ENCODE peak calls at places on chromosomes 13 and 19, in ten cellular contexts. D is activated naive CD8-positive, alpha-beta T cell treated with anti-CD3 and anti-CD28 coated beads, Interleukin-2, amount 50 U/mL, for 16 hours; S is retina; J is H7; B is activated naive CD4-positive, alpha-beta T cell treated with anti-CD3 and anti-CD28 coated beads for 36 hours; X is amygdala; R is hepatocyte; Q is heart right ventricle; T is HFFc6; E is NCI-H748 treated with DMSO at 0.1 percent for 48 hours. O is an unnamed sample.

GRCh38 chr13:105047676-105048295 is 1487.7 kb downstream of the EFNB2 start:
- DNase-seq in D (no peak), S (no peak), J (no peak), B (no peak), X (no peak), R (no peak), Q (no peak), T (no peak), E (no peak), O (no peak)

GRCh38 chr19:16025108-16026101 is 50.9 kb upstream of the TPM4 start:
- DNase-seq in D (no peak), S (no peak), J (peak), B (no peak), X (no peak), R (peak), Q (no peak), T (peak), E (no peak), O (peak)

GRCh38 chr13:51818771-51819511 is 15.0 kb upstream of the DHRS12 start:
- DNase-seq in D (peak), S (no peak), J (no peak), B (peak), X (no peak), R (no peak), Q (no peak), T (no peak), E (no peak), O (no peak)

GRCh38 chr19:4456566-4456842 is 1.1 kb downstream of the UBXN6 start:
- DNase-seq in D (no peak), S (peak), J (no peak), B (no peak), X (peak), R (peak), Q (no peak), T (peak), E (no peak), O (no peak)

GRCh38 chr19:56170261-56170660 is 5.5 kb upstream of the GALP start:
- DNase-seq in D (no peak), S (no peak), J (no peak), B (no peak), X (no peak), R (peak), Q (no peak), T (no peak), E (no peak), O (no peak)

GRCh38 chr19:30390356-30390988 is 18.3 kb downstream of the ZNF536 start:
- DNase-seq in D (no peak), S (no peak), J (no peak), B (no peak), X (no peak), R (no peak), Q (no peak), T (no peak), E (no peak), O (no peak)

GRCh38 chr19:46618670-46619231 is 6.1 kb downstream of the PTGIR start:
- DNase-seq in D (no peak), S (no peak), J (no peak), B (peak), X (no peak), R (no peak), Q (no peak), T (no peak), E (no peak), O (no peak)

GRCh38 chr19:52507266-52507665 is 20.2 kb upstream of the ZNF808 start:
- DNase-seq in D (no peak), S (no peak), J (no peak), B (no peak), X (no peak), R (no peak), Q (no peak), T (no peak), E (no peak), O (no peak)

GRCh38 chr19:35119578-35119977 is 4.0 kb downstream of the FXYD3 start:
- DNase-seq in D (no peak), S (no peak), J (no peak), B (no peak), X (no peak), R (no peak), Q (no peak), T (no peak), E (no peak), O (no peak)

GRCh38 chr19:2171349-2172145 is 7.8 kb downstream of the DOT1L start:
- DNase-seq in D (peak), S (no peak), J (peak), B (peak), X (no peak), R (peak), Q (peak), T (no peak), E (no peak), O (no peak)

GRCh38 chr19:16085115-16085514 is 8.8 kb downstream of the TPM4 start:
- DNase-seq in D (no peak), S (no peak), J (no peak), B (no peak), X (no peak), R (no peak), Q (no peak), T (peak), E (no peak), O (no peak)

GRCh38 chr13:88958821-88959220 is 1287.7 kb downstream of the SLITRK5 start:
- DNase-seq in D (no peak), S (no peak), J (no peak), B (no peak), X (no peak), R (no peak), Q (no peak), T (no peak), E (no peak), O (no peak)

O was measured in LoVo.